ENCODE peak calls at places on chromosomes 3 and 15, in nine cellular contexts. C is CD8-positive, alpha-beta memory T cell; B is testis; O is CD8-positive, alpha-beta T cell; N is psoas muscle; Y is mammary epithelial cell; P is cardiac muscle cell; G is PC-3; K is RWPE1. Q is an unnamed sample.

GRCh38 chr15:37940886-37941285 is 6.4 kb downstream of the TMCO5A start:
- DNase-seq in G (no peak), C (no peak), B (no peak), O (no peak), N (no peak), P (no peak), Y (no peak), K (no peak), Q (no peak)

GRCh38 chr3:16467368-16467767 is 46.1 kb downstream of the RFTN1 start:
- DNase-seq in O (no peak), B (no peak), Y (no peak), G (no peak), N (no peak), C (no peak), K (no peak), P (no peak), Q (no peak)

GRCh38 chr15:66681395-66681794 is 20.6 kb upstream of the SMAD6 start:
- DNase-seq in Y (no peak), P (no peak), G (no peak), N (no peak), K (no peak), O (no peak), C (no peak), B (no peak), Q (no peak)

GRCh38 chr3:45488581-45488980 is 100.2 kb downstream of the LARS2 start:
- DNase-seq in P (no peak), Y (peak), G (peak), B (no peak), C (no peak), K (no peak), N (no peak), O (no peak), Q (no peak)

GRCh38 chr3:125416235-125416634 is 41.1 kb upstream of the ZNF148 start:
- DNase-seq in N (no peak), Y (no peak), G (no peak), P (no peak), K (no peak), C (no peak), O (no peak), B (no peak), Q (no peak)

GRCh38 chr3:66577804-66578203 is 77.0 kb upstream of the LRIG1 start:
- DNase-seq in O (no peak), K (no peak), Y (no peak), B (no peak), C (no peak), P (no peak), N (no peak), G (no peak), Q (no peak)

GRCh38 chr3:129576514-129577345 is 29.7 kb downstream of the PLXND1 start:
- DNase-seq in N (no peak), O (peak), B (peak), G (no peak), Y (no peak), P (no peak), C (peak), K (no peak), Q (no peak)

GRCh38 chr3:138640537-138640936 is 32.0 kb downstream of the FAIM start:
- DNase-seq in P (no peak), N (no peak), G (peak), B (no peak), Y (peak), K (no peak), C (no peak), O (no peak), Q (no peak)

GRCh38 chr3:148648685-148649352 is 48.9 kb upstream of the AGTR1 start:
- DNase-seq in O (no peak), Y (no peak), N (no peak), B (no peak), P (peak), C (no peak), G (no peak), K (no peak), Q (no peak)

GRCh38 chr15:50675524-50676144 is 11.0 kb downstream of the TRPM7 start:
- DNase-seq in O (no peak), K (peak), C (no peak), B (no peak), Y (peak), G (peak), P (peak), N (no peak), Q (peak)

GRCh38 chr15:28955686-28956421 is 70.1 kb downstream of the APBA2 start:
- DNase-seq in N (no peak), G (peak), O (no peak), B (no peak), P (peak), Y (no peak), C (no peak), K (no peak), Q (no peak)

GRCh38 chr3:188861847-188862740 is 309.7 kb upstream of the TPRG1 start:
- DNase-seq in G (no peak), K (peak), B (no peak), O (no peak), C (no peak), N (no peak), P (peak), Y (peak), Q (no peak)

GRCh38 chr3:146322216-146322615 is 71.3 kb upstream of the PLSCR4 start:
- DNase-seq in N (no peak), K (no peak), O (no peak), G (no peak), P (no peak), C (no peak), Y (no peak), B (no peak), Q (no peak)

GRCh38 chr3:79162653-79163052 is 605.1 kb downstream of the ROBO1 start:
- DNase-seq in G (peak), Y (no peak), C (no peak), B (no peak), K (no peak), P (no peak), N (no peak), O (no peak), Q (no peak)

GRCh38 chr3:13839766-13840340 is 40.0 kb downstream of the WNT7A start:
- DNase-seq in B (no peak), N (no peak), C (no peak), O (no peak), P (no peak), Y (peak), G (peak), K (no peak), Q (no peak)

GRCh38 chr3:13842226-13842625 is 37.6 kb downstream of the WNT7A start:
- DNase-seq in G (no peak), N (no peak), P (no peak), C (no peak), B (no peak), O (no peak), Y (no peak), K (no peak), Q (no peak)

GRCh38 chr3:13840456-13840855 is 39.4 kb downstream of the WNT7A start:
- DNase-seq in G (peak), B (no peak), Y (no peak), K (no peak), N (no peak), O (no peak), C (no peak), P (no peak), Q (no peak)

GRCh38 chr3:13841826-13842225 is 38.0 kb downstream of the WNT7A start:
- DNase-seq in C (no peak), K (no peak), B (no peak), G (no peak), N (no peak), Y (no peak), O (no peak), P (no peak), Q (no peak)

GRCh38 chr3:13841141-13841540 is 38.7 kb downstream of the WNT7A start:
- DNase-seq in Y (peak), K (no peak), O (no peak), P (no peak), N (no peak), B (no peak), C (no peak), G (peak), Q (no peak)
- H3K27ac ChIP-seq in Y (peak), K (peak), O (no peak), P (no peak), N (no peak), B (no peak), C (no peak), G (peak), Q (no peak)

GRCh38 chr3:134350266-134350665 is 24.0 kb downstream of the AMOTL2 start:
- DNase-seq in G (no peak), Y (no peak), N (no peak), B (no peak), P (no peak), K (no peak), O (no peak), C (no peak), Q (no peak)
- H3K27ac ChIP-seq in G (peak), Y (peak), N (peak), B (no peak), P (no peak), K (peak), O (no peak), C (no peak), Q (no peak)

GRCh38 chr3:143847787-143848631 is at the start of gene SLC9A9:
- DNase-seq in K (peak), G (peak), Y (peak), N (peak), O (peak), P (peak), B (peak), C (no peak), Q (peak)
- H3K27ac ChIP-seq in K (peak), G (no peak), Y (peak), N (peak), O (peak), P (no peak), B (no peak), C (peak), Q (no peak)

GRCh38 chr3:14424711-14425573 is 22.5 kb downstream of the SLC6A6 start:
- DNase-seq in P (no peak), G (peak), Y (no peak), K (no peak), C (peak), B (no peak), N (no peak), O (no peak), Q (no peak)
- H3K27ac ChIP-seq in P (no peak), G (peak), Y (no peak), K (no peak), C (no peak), B (no peak), N (peak), O (no peak), Q (peak)

DNA sequence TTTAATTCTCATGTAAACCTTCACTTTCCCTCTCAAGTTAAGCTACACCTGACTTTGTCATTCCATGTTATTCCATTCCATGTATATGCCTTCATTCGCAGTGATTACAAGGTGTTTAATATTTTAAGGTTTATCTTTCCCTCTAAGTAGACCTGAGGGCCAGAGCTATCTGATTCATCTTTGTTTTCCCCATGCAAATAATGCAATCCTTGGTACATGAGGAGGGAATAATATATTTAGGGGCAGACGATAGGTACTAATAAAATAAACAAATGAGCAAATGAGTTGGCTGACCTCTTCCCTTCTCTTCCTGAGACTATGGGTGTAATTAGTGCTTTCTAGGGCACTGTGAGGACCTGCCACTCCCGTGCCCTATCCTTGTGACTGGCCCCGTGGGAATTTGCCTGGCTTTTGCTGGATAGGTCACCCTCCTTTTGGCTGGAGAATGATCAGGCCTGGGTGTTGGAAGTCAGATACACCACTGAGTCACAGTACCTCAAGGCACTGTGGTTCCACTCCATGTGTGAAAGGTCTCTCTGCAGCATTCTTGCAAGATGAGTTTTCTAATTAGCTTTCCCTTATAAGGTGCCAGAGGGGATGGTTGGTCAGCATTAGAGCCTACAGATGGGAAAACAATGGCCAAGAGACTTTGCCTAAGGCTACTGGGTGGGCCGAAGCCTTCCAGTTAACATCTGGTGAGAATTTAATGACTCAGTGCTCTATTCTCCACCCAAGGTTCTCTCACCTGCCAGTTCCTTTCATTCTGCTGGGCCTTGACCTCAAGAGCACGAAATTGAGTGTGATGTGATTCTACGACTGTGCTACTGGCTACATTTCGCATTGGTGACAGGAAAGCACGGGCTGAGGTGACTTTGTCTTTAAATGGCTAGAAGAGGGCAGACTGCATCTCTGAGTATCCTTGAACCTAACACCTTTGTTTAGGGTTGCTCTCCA is 183.1 kb downstream of the P3H2 start:
- DNase-seq in Y (peak), N (no peak), K (peak), P (peak), G (peak), C (no peak), B (no peak), O (no peak), Q (no peak)
- H3K27ac ChIP-seq in Y (peak), N (no peak), K (peak), P (no peak), G (peak), C (no peak), B (no peak), O (no peak), Q (no peak)

DNA sequence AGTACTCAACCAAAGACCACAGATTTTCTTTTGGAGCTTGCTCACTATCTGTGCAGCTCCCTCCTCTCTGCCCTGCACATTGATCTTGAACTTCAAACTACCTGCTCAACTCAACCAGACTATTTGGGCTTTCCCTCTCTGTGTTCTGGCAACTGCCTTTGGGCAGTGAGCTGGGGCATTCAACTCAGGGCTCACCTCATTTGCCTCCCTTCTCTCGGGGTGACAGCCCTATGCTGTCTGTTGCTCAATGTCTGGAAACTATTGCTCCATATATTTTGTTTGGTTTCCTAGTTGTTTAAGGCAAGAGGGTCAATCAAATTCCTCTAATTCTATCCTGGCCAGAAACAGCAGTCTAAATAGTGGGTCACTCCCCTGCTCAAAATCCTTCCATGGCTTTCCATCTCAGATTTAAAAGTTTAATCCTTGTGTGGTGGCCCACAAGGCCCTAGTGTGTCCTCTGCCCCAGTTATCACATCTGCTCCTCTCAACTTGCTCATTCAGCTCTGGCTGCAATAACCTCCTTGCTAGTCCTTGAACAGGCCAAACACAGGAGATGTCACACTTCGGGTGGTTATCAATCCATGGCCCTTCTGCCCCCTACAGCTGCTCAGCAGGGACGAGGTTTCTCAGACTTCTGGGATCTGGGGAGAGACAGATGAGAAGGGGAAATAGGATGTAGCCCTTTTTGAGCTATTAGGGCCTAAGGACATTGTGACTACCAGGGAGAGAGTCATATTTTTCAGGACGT is 67.8 kb downstream of the SNRK start:
- DNase-seq in K (no peak), O (no peak), Y (no peak), P (no peak), N (no peak), C (no peak), G (no peak), B (no peak), Q (no peak)
- H3K27ac ChIP-seq in K (no peak), O (no peak), Y (no peak), P (no peak), N (no peak), C (no peak), G (no peak), B (no peak), Q (no peak)

DNA sequence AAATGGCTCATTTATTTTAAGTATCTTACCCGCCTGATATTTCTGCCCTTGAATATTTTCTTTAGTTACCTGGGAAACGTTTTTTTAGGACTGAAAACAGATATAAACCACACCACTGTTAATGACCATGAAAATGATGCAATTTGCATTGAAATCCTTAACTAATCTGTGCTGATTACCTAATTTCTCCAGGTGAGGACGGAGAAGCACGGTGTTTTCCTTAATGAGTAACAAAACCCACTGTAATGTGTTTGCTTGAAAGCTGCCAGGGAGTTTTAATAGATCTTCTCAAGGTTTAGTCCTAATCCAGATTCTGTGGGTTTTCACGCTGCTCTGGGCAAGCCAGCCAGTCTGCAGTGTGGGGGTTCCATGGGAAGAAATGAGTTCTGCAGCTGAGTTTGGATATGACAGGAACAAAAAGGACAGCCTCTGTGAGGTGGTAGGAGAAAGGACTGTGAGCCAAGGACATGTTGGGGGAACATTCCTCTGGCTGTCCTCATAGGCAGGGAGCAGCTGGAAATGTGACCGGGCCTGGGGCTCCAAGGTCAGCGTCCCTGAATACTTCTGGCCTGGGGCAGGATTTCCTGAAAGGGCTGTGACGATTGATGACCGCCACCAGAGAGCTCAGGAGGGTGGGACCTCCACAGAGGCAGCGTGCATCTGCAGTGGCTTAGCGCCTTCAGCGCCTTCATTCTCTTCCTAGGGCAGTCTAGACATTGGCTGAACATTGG is 18.6 kb downstream of the THSD4 start:
- DNase-seq in N (no peak), G (no peak), P (no peak), B (peak), K (no peak), C (no peak), Y (peak), O (no peak), Q (no peak)
- H3K27ac ChIP-seq in N (peak), G (peak), P (peak), B (no peak), K (peak), C (no peak), Y (peak), O (no peak), Q (no peak)

DNA sequence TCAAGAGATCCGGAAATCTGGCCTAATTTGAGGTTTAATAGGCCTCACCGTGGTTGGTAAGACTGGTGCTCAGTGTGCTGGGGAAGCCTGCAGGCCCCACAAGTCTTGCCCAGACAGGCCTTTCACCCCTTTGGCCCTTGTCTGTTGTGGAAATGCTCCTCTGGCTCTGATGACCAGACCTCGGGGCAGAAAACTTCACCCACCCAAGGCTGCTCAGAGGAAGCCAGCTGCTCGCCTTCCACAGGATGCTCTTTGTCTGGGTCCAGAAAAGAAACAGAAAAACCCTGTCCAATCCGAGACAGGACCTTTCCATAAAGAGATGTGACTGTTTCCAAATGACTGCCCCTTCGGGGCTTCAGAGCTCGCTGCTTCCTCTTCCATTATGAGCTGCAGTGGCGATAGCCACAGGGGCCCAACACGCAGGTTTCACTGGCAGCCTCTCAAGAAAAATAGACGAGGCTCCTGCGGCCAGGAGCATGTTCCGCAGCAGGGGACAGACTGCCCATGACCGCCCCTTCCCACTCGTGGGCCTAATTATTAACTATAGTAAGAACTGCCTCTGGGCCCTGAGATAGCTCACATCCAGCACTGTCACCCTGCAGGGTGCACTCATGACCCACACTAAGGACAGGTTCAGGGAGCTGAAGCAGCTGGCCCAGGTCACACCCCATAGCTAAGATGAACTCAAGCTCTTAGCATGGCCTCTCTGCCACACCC is 6.8 kb upstream of the SNX22 start:
- DNase-seq in K (no peak), B (peak), N (no peak), Y (peak), O (no peak), C (no peak), G (no peak), P (no peak), Q (no peak)
- H3K27ac ChIP-seq in K (peak), B (no peak), N (no peak), Y (no peak), O (no peak), C (no peak), G (no peak), P (no peak), Q (no peak)

DNA sequence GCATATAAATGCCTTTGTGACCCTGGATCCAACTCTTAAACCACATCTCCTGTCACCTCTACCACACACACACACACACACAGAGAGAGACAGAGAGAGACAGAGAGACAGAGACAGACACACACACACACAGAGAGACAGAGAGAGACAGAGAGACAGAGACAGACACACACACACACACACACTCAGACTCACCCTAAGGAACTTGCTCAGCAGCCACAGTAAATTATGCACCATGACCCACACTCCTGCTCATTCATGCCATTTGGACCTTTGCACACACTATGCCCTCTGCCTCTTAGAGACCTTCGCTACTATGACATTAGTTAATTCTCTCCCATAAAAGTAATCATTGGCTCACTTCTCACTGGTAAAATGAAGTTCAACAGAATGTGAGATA is 275.7 kb downstream of the ADAMTSL3 start:
- DNase-seq in K (no peak), P (no peak), Y (no peak), N (no peak), C (no peak), B (no peak), O (no peak), G (no peak), Q (no peak)
- H3K27ac ChIP-seq in K (no peak), P (no peak), Y (no peak), N (no peak), C (no peak), B (no peak), O (no peak), G (no peak), Q (no peak)

Q was measured in A673.